ENCODE peak calls at places on chromosomes 11 and 22, in four cellular contexts. W, J, Z and E are unnamed samples.

GRCh38 chr11:45885274-45885920 is at the start of gene MAPK8IP1:
- DNase-seq in J (no peak), Z (peak; percentile 52), W (no peak), E (peak; percentile 36)

GRCh38 chr11:83035070-83035854 is 36.4 kb downstream of the RAB30 start:
- DNase-seq in Z (no peak), W (no peak), J (no peak), E (no peak)

GRCh38 chr22:16774911-16775529 is 50.2 kb downstream of the XKR3 start:
- DNase-seq in Z (no peak), J (no peak), W (no peak), E (no peak)

GRCh38 chr11:67365756-67366384 is 7.5 kb downstream of the CLCF1 start:
- DNase-seq in W (no peak), Z (no peak), J (no peak), E (no peak)

GRCh38 chr11:130001491-130002351 is 914 bp downstream of the PRDM10 start:
- DNase-seq in Z (peak; percentile 35), J (no peak), W (no peak), E (peak; percentile 26)

GRCh38 chr22:37459211-37459610 is 27.0 kb downstream of the MFNG start:
- DNase-seq in J (no peak), Z (no peak), W (no peak), E (no peak)

GRCh38 chr11:124277809-124278208 is 21.6 kb downstream of the OR8G5 start:
- DNase-seq in W (no peak), Z (no peak), J (no peak), E (no peak)

GRCh38 chr22:36873614-36874308 is 13.0 kb downstream of the NCF4 start:
- DNase-seq in W (peak; percentile 19), J (no peak), Z (peak; percentile 64), E (peak; percentile 70)

GRCh38 chr22:19849800-19850481 is 4.7 kb downstream of the GNB1L start:
- DNase-seq in J (no peak), W (no peak), Z (no peak), E (no peak)

GRCh38 chr11:15783619-15784018 is 572.7 kb downstream of the SOX6 start:
- DNase-seq in W (no peak), J (no peak), Z (no peak), E (no peak)

GRCh38 chr11:11117730-11118129 is 235.3 kb downstream of the CSNK2A3 start:
- DNase-seq in Z (no peak), J (no peak), W (no peak), E (no peak)

GRCh38 chr11:27307232-27307631 is 55.8 kb downstream of the CCDC34 start:
- DNase-seq in Z (no peak), W (no peak), J (no peak), E (no peak)

GRCh38 chr22:37803636-37804371 is 3.9 kb upstream of the GCAT start:
- DNase-seq in Z (no peak), J (no peak), W (no peak), E (no peak)

GRCh38 chr22:31540966-31541365 is 44.6 kb downstream of the SFI1 start:
- DNase-seq in J (no peak), Z (no peak), W (no peak), E (no peak)

GRCh38 chr11:87295237-87295636 is 257.5 kb downstream of the TMEM135 start:
- DNase-seq in Z (no peak), W (no peak), J (no peak), E (no peak)

GRCh38 chr11:85318573-85318972 is 308.6 kb downstream of the DLG2 start:
- DNase-seq in W (no peak), J (no peak), Z (no peak), E (no peak)

GRCh38 chr22:46352276-46352675 is 16.8 kb downstream of the TRMU start:
- DNase-seq in J (no peak), W (no peak), Z (no peak), E (no peak)

GRCh38 chr11:124879229-124879998 is 14.2 kb downstream of the ROBO3 start:
- DNase-seq in Z (no peak), J (no peak), W (no peak), E (no peak)

GRCh38 chr11:64729851-64730382 is 6.9 kb upstream of the NRXN2 start:
- DNase-seq in W (no peak), J (no peak), Z (peak; percentile 19), E (peak; percentile 34)

GRCh38 chr11:95849087-95849825 is 59.0 kb downstream of the CEP57 start:
- DNase-seq in J (no peak), Z (peak; percentile 80), W (peak; percentile 42), E (peak; percentile 75)

GRCh38 chr22:43750751-43751150 is 61.4 kb downstream of the EFCAB6 start:
- DNase-seq in J (no peak), W (no peak), Z (no peak), E (no peak)

GRCh38 chr11:4095509-4096230 is 1.1 kb downstream of the RRM1 start:
- DNase-seq in Z (peak; percentile 84), J (peak; percentile 56), W (peak; percentile 63), E (peak; percentile 75)

GRCh38 chr11:110130642-110131238 is 37.5 kb downstream of the ZC3H12C start:
- DNase-seq in Z (no peak), W (no peak), J (no peak), E (no peak)

GRCh38 chr11:7032692-7033091 is 12.4 kb downstream of the NLRP14 start:
- DNase-seq in J (no peak), Z (no peak), W (no peak), E (no peak)

GRCh38 chr22:45781941-45782340 is 110.3 kb downstream of the ATXN10 start:
- DNase-seq in W (no peak), Z (peak; percentile 59), J (no peak), E (no peak)

GRCh38 chr11:119671048-119671447 is 58.0 kb downstream of the NECTIN1 start:
- DNase-seq in Z (peak; percentile 70), J (no peak), W (peak; percentile 14), E (peak; percentile 26)

GRCh38 chr11:125448136-125448535 is 47.9 kb downstream of the FEZ1 start:
- DNase-seq in Z (peak; percentile 46), W (no peak), J (no peak), E (peak; percentile 21)

GRCh38 chr22:32024791-32025190 is 18.3 kb upstream of the SLC5A1 start:
- DNase-seq in J (no peak), Z (no peak), W (no peak), E (no peak)